ENCODE peak calls at places on chromosome 17, in eight cellular contexts. D is NCI-H460; T is activated CD4-positive, alpha-beta T cell treated with anti-CD3 and anti-CD28 coated beads, Interleukin-2, amount 50 U/mL, for 1 hour; Z is tibial nerve; U is psoas muscle; P is IMR-90; Q is naive thymus-derived CD4-positive, alpha-beta T cell; L is foreskin melanocyte. S is an unnamed sample.

GRCh38 chr17:7853693-7854043 is 1.2 kb upstream of the TMEM88 start:
- DNase-seq in L (no peak), Z (no peak), D (no peak), U (peak), Q (no peak), T (no peak), P (no peak), S (peak)

GRCh38 chr17:49035470-49036269 is 38.5 kb downstream of the IGF2BP1 start:
- DNase-seq in L (peak), Q (peak), P (peak), U (peak), T (peak), D (peak), Z (peak), S (peak)

GRCh38 chr17:36949461-36949927 is 740 bp downstream of the AATF start:
- DNase-seq in T (no peak), D (no peak), Q (no peak), U (no peak), P (peak), L (no peak), Z (no peak), S (no peak)

GRCh38 chr17:44781553-44782348 is 23.0 kb downstream of the ADAM11 start:
- DNase-seq in P (no peak), U (no peak), T (no peak), Z (no peak), Q (no peak), L (no peak), D (no peak), S (no peak)

GRCh38 chr17:29962656-29963055 is 21.2 kb downstream of the EFCAB5 start:
- DNase-seq in P (no peak), D (no peak), T (no peak), U (no peak), Q (no peak), L (peak), Z (no peak), S (no peak)

GRCh38 chr17:412211-413015 is 59.8 kb upstream of the RPH3AL start:
- DNase-seq in Z (peak), T (peak), Q (peak), L (peak), P (peak), D (peak), U (no peak), S (peak)

GRCh38 chr17:58396173-58396572 is 21.2 kb downstream of the RNF43 start:
- DNase-seq in P (no peak), U (no peak), Z (no peak), D (no peak), T (no peak), L (no peak), Q (no peak), S (no peak)

GRCh38 chr17:75832164-75832651 is 12.0 kb downstream of the UNC13D start:
- DNase-seq in U (no peak), T (no peak), P (peak), L (peak), D (no peak), Q (no peak), Z (peak), S (no peak)

GRCh38 chr17:4354862-4355514 is 11.5 kb downstream of the UBE2G1 start:
- DNase-seq in P (no peak), Q (no peak), L (no peak), U (no peak), D (no peak), T (no peak), Z (no peak), S (no peak)

GRCh38 chr17:17306181-17306580 is 3.0 kb downstream of the NT5M start:
- DNase-seq in Z (no peak), U (no peak), P (no peak), T (no peak), Q (no peak), L (no peak), D (no peak), S (no peak)

GRCh38 chr17:10698116-10698818 is 873 bp downstream of the ADPRM start:
- DNase-seq in T (no peak), Q (no peak), P (peak), U (no peak), L (peak), Z (peak), D (no peak), S (no peak)

GRCh38 chr17:65917560-65917959 is 274.4 kb downstream of the CEP112 start:
- DNase-seq in U (no peak), P (no peak), T (no peak), Q (no peak), L (no peak), D (no peak), Z (no peak), S (no peak)

GRCh38 chr17:42989726-42990652 is 8.2 kb upstream of the RPL27 start:
- DNase-seq in L (no peak), Q (no peak), P (peak), Z (no peak), D (peak), T (no peak), U (no peak), S (no peak)

GRCh38 chr17:1561420-1562177 is 993 bp downstream of the PITPNA start:
- DNase-seq in L (no peak), U (peak), Z (no peak), Q (peak), P (no peak), T (peak), D (no peak), S (no peak)

GRCh38 chr17:2054740-2055493 is at the start of gene HIC1:
- DNase-seq in Q (peak), D (peak), Z (peak), U (peak), L (no peak), T (peak), P (peak), S (peak)

GRCh38 chr17:47611372-47612350 is 38.1 kb upstream of the KPNB1 start:
- DNase-seq in P (peak), Z (no peak), D (no peak), Q (no peak), L (no peak), U (no peak), T (no peak), S (no peak)

GRCh38 chr17:82592751-82593589 is 55.3 kb downstream of the WDR45B start:
- DNase-seq in P (peak), U (peak), Q (no peak), T (peak), D (peak), L (peak), Z (peak), S (peak)

S was measured in adrenal gland.